ENCODE peak calls at places on chromosomes 12 and 14, in seven cellular contexts. One of them, this sample, is unnamed.

GRCh38 chr14:64112859-64113258 is 181.3 kb downstream of the ESR2 start:
- DNase-seq in CD8-positive, alpha-beta memory T cell: no peak
- DNase-seq in AG09309: no peak
- DNase-seq in OCI-LY7: no peak
- DNase-seq in tibial artery: no peak
- DNase-seq in mammary epithelial cell: no peak
- DNase-seq in MG63: no peak
- DNase-seq in this sample: no peak

GRCh38 chr12:32897688-32898573 is 1.4 kb upstream of the PKP2 start:
- DNase-seq in OCI-LY7: no peak
- DNase-seq in mammary epithelial cell: no peak
- DNase-seq in MG63: no peak
- DNase-seq in AG09309: no peak
- DNase-seq in CD8-positive, alpha-beta memory T cell: no peak
- DNase-seq in tibial artery: no peak
- DNase-seq in this sample: no peak

GRCh38 chr14:102275866-102276265 is 29.1 kb downstream of the MOK start:
- DNase-seq in tibial artery: no peak
- DNase-seq in OCI-LY7: no peak
- DNase-seq in AG09309: no peak
- DNase-seq in CD8-positive, alpha-beta memory T cell: no peak
- DNase-seq in mammary epithelial cell: no peak
- DNase-seq in MG63: no peak
- DNase-seq in this sample: no peak

GRCh38 chr12:109934026-109934425 is 34.0 kb downstream of the TCHP start:
- DNase-seq in mammary epithelial cell: no peak
- DNase-seq in tibial artery: peak; percentile 7
- DNase-seq in CD8-positive, alpha-beta memory T cell: no peak
- DNase-seq in AG09309: no peak
- DNase-seq in OCI-LY7: peak; percentile 32
- DNase-seq in MG63: no peak
- DNase-seq in this sample: no peak

GRCh38 chr14:65344011-65344410 is 68.5 kb upstream of the FUT8 start:
- DNase-seq in CD8-positive, alpha-beta memory T cell: no peak
- DNase-seq in tibial artery: no peak
- DNase-seq in OCI-LY7: no peak
- DNase-seq in AG09309: no peak
- DNase-seq in mammary epithelial cell: peak; percentile 16
- DNase-seq in MG63: no peak
- DNase-seq in this sample: no peak

GRCh38 chr12:117143008-117143532 is 43.9 kb upstream of the TESC start:
- DNase-seq in CD8-positive, alpha-beta memory T cell: no peak
- DNase-seq in AG09309: no peak
- DNase-seq in OCI-LY7: no peak
- DNase-seq in mammary epithelial cell: no peak
- DNase-seq in tibial artery: no peak
- DNase-seq in MG63: no peak
- DNase-seq in this sample: no peak

GRCh38 chr12:132338781-132339180 is 9.4 kb upstream of the GALNT9 start:
- DNase-seq in AG09309: no peak
- DNase-seq in mammary epithelial cell: no peak
- DNase-seq in CD8-positive, alpha-beta memory T cell: no peak
- DNase-seq in OCI-LY7: no peak
- DNase-seq in tibial artery: no peak
- DNase-seq in MG63: no peak
- DNase-seq in this sample: no peak

GRCh38 chr14:104303705-104304425 is 165.5 kb downstream of the KIF26A start:
- DNase-seq in mammary epithelial cell: no peak
- DNase-seq in CD8-positive, alpha-beta memory T cell: no peak
- DNase-seq in tibial artery: no peak
- DNase-seq in OCI-LY7: no peak
- DNase-seq in MG63: no peak
- DNase-seq in AG09309: no peak
- DNase-seq in this sample: no peak

GRCh38 chr12:10737249-10737648 is 14.1 kb upstream of the YBX3 start:
- DNase-seq in AG09309: no peak
- DNase-seq in tibial artery: no peak
- DNase-seq in mammary epithelial cell: no peak
- DNase-seq in MG63: no peak
- DNase-seq in OCI-LY7: no peak
- DNase-seq in CD8-positive, alpha-beta memory T cell: no peak
- DNase-seq in this sample: no peak

GRCh38 chr14:105842105-105842504 is 315.7 kb downstream of the TMEM121 start:
- DNase-seq in tibial artery: no peak
- DNase-seq in mammary epithelial cell: no peak
- DNase-seq in AG09309: no peak
- DNase-seq in CD8-positive, alpha-beta memory T cell: no peak
- DNase-seq in OCI-LY7: peak; percentile 11
- DNase-seq in MG63: no peak
- DNase-seq in this sample: no peak

GRCh38 chr12:109940339-109940923 is 40.4 kb downstream of the TCHP start:
- DNase-seq in AG09309: no peak
- DNase-seq in CD8-positive, alpha-beta memory T cell: no peak
- DNase-seq in MG63: no peak
- DNase-seq in mammary epithelial cell: no peak
- DNase-seq in OCI-LY7: no peak
- DNase-seq in tibial artery: no peak
- DNase-seq in this sample: no peak

GRCh38 chr12:113422030-113422900 is at the start of gene SDSL:
- DNase-seq in OCI-LY7: peak; percentile 83
- DNase-seq in AG09309: peak; percentile 57
- DNase-seq in CD8-positive, alpha-beta memory T cell: no peak
- DNase-seq in MG63: peak; percentile 90
- DNase-seq in mammary epithelial cell: peak; percentile 91
- DNase-seq in tibial artery: peak; percentile 77
- DNase-seq in this sample: peak; percentile 56

GRCh38 chr12:19846561-19846960 is 407.3 kb downstream of the AEBP2 start:
- DNase-seq in OCI-LY7: no peak
- DNase-seq in tibial artery: no peak
- DNase-seq in AG09309: no peak
- DNase-seq in MG63: no peak
- DNase-seq in CD8-positive, alpha-beta memory T cell: no peak
- DNase-seq in mammary epithelial cell: peak; percentile 64
- DNase-seq in this sample: no peak

GRCh38 chr12:1595026-1595561 is 713 bp upstream of the FBXL14 start:
- DNase-seq in AG09309: no peak
- DNase-seq in OCI-LY7: peak; percentile 40
- DNase-seq in MG63: no peak
- DNase-seq in mammary epithelial cell: no peak
- DNase-seq in CD8-positive, alpha-beta memory T cell: no peak
- DNase-seq in tibial artery: no peak
- DNase-seq in this sample: no peak

GRCh38 chr12:45577844-45578399 is 151.6 kb upstream of the ARID2 start:
- DNase-seq in CD8-positive, alpha-beta memory T cell: no peak
- DNase-seq in tibial artery: no peak
- DNase-seq in MG63: no peak
- DNase-seq in AG09309: no peak
- DNase-seq in mammary epithelial cell: no peak
- DNase-seq in OCI-LY7: no peak
- DNase-seq in this sample: no peak

GRCh38 chr14:105430535-105430934 is 10.9 kb downstream of the MTA1 start:
- DNase-seq in CD8-positive, alpha-beta memory T cell: no peak
- DNase-seq in MG63: peak; percentile 70
- DNase-seq in OCI-LY7: no peak
- DNase-seq in AG09309: no peak
- DNase-seq in tibial artery: no peak
- DNase-seq in mammary epithelial cell: peak; percentile 69
- DNase-seq in this sample: no peak

GRCh38 chr14:22535126-22535525 is 53.9 kb downstream of the DAD1 start:
- DNase-seq in mammary epithelial cell: no peak
- DNase-seq in MG63: no peak
- DNase-seq in AG09309: no peak
- DNase-seq in CD8-positive, alpha-beta memory T cell: no peak
- DNase-seq in OCI-LY7: no peak
- DNase-seq in tibial artery: no peak
- DNase-seq in this sample: no peak

GRCh38 chr14:59359451-59360124 is 105.6 kb downstream of the GPR135 start:
- DNase-seq in CD8-positive, alpha-beta memory T cell: no peak
- DNase-seq in OCI-LY7: peak; percentile 43
- DNase-seq in tibial artery: no peak
- DNase-seq in MG63: no peak
- DNase-seq in AG09309: no peak
- DNase-seq in mammary epithelial cell: no peak
- DNase-seq in this sample: no peak

GRCh38 chr14:59363545-59364226 is 101.5 kb downstream of the GPR135 start:
- DNase-seq in mammary epithelial cell: peak; percentile 68
- DNase-seq in CD8-positive, alpha-beta memory T cell: no peak
- DNase-seq in MG63: peak; percentile 31
- DNase-seq in AG09309: no peak
- DNase-seq in tibial artery: no peak
- DNase-seq in OCI-LY7: no peak
- DNase-seq in this sample: no peak

GRCh38 chr14:59360923-59361794 is 104.0 kb downstream of the GPR135 start:
- DNase-seq in AG09309: peak; percentile 16
- DNase-seq in mammary epithelial cell: peak; percentile 90
- DNase-seq in MG63: peak; percentile 5
- DNase-seq in CD8-positive, alpha-beta memory T cell: no peak
- DNase-seq in tibial artery: peak; percentile 70
- DNase-seq in OCI-LY7: peak; percentile 47
- DNase-seq in this sample: peak; percentile 30

GRCh38 chr14:59358774-59359173 is 106.4 kb downstream of the GPR135 start:
- DNase-seq in mammary epithelial cell: no peak
- DNase-seq in AG09309: no peak
- DNase-seq in OCI-LY7: no peak
- DNase-seq in CD8-positive, alpha-beta memory T cell: no peak
- DNase-seq in MG63: no peak
- DNase-seq in tibial artery: no peak
- DNase-seq in this sample: no peak

DNA sequence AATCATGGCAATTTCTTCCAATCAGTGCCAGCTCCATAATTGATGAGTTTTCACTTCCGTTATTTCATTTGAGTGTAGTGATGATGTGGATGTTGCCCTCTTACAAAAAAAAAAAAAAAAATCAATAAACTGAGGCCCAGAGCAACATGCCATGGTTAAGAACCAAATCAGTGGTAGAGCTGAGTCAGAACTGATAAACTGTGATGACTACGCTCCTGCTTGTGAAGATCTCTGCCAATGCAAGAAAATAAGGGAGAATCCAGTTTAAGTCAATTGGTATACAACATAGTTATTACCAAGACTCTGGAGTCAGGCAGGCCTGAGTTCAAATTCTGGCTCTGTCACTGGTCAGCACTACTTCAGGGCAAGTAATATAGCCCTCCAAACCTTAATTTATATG is 102.6 kb downstream of the GPR135 start:
- DNase-seq in CD8-positive, alpha-beta memory T cell: no peak
- DNase-seq in tibial artery: no peak
- DNase-seq in mammary epithelial cell: peak; percentile 68
- DNase-seq in AG09309: peak; percentile 34
- DNase-seq in MG63: peak; percentile 4
- DNase-seq in OCI-LY7: no peak
- DNase-seq in this sample: no peak
- H3K4me3 ChIP-seq in CD8-positive, alpha-beta memory T cell: no peak overlapping the region
- H3K4me3 ChIP-seq in tibial artery: no peak overlapping the region
- H3K4me3 ChIP-seq in mammary epithelial cell: no peak overlapping the region
- H3K4me3 ChIP-seq in AG09309: no peak overlapping the region
- H3K4me3 ChIP-seq in MG63: no peak overlapping the region
- H3K4me3 ChIP-seq in OCI-LY7: peak overlapping the region; percentile 3
- H3K4me3 ChIP-seq in this sample: no peak overlapping the region

DNA sequence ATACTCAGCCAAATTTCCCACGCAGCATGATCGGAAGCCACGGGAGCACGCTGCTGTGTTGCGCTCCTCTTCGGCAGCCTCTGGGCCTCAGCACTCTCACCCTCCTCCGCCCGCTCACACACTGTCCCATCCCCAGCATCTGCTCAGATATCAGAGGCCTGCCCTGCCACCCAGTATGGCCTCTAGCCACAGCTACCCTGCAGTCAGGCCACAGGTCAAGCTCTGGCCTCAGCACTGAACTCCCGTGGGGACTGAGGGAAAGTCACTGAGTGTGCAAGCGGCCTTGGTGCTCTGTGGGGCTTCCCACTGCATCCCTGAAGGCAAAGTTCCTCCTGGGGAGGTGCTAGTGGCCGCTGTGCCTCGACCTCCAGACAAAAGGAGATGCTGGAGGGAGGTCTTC is 2.0 kb downstream of the KRT77 start:
- DNase-seq in CD8-positive, alpha-beta memory T cell: no peak
- DNase-seq in AG09309: no peak
- DNase-seq in mammary epithelial cell: no peak
- DNase-seq in tibial artery: no peak
- DNase-seq in MG63: no peak
- DNase-seq in OCI-LY7: no peak
- DNase-seq in this sample: no peak
- H3K4me3 ChIP-seq in CD8-positive, alpha-beta memory T cell: no peak overlapping the region
- H3K4me3 ChIP-seq in AG09309: no peak overlapping the region
- H3K4me3 ChIP-seq in mammary epithelial cell: no peak overlapping the region
- H3K4me3 ChIP-seq in tibial artery: no peak overlapping the region
- H3K4me3 ChIP-seq in MG63: no peak overlapping the region
- H3K4me3 ChIP-seq in OCI-LY7: no peak overlapping the region
- H3K4me3 ChIP-seq in this sample: no peak overlapping the region

GRCh38 chr12:128459067-128459466 is 192.1 kb downstream of the TMEM132C start:
- DNase-seq in AG09309: no peak
- DNase-seq in MG63: no peak
- DNase-seq in mammary epithelial cell: no peak
- DNase-seq in OCI-LY7: no peak
- DNase-seq in CD8-positive, alpha-beta memory T cell: no peak
- DNase-seq in tibial artery: no peak
- DNase-seq in this sample: no peak
- H3K4me3 ChIP-seq in AG09309: no peak overlapping the region
- H3K4me3 ChIP-seq in MG63: no peak overlapping the region
- H3K4me3 ChIP-seq in mammary epithelial cell: no peak overlapping the region
- H3K4me3 ChIP-seq in OCI-LY7: no peak overlapping the region
- H3K4me3 ChIP-seq in CD8-positive, alpha-beta memory T cell: no peak overlapping the region
- H3K4me3 ChIP-seq in tibial artery: no peak overlapping the region
- H3K4me3 ChIP-seq in this sample: no peak overlapping the region

GRCh38 chr12:107349839-107350238 is 256.5 kb upstream of the CRY1 start:
- DNase-seq in MG63: no peak
- DNase-seq in tibial artery: no peak
- DNase-seq in mammary epithelial cell: no peak
- DNase-seq in CD8-positive, alpha-beta memory T cell: no peak
- DNase-seq in AG09309: no peak
- DNase-seq in OCI-LY7: no peak
- DNase-seq in this sample: no peak

GRCh38 chr12:107353312-107353711 is 260.0 kb upstream of the CRY1 start:
- DNase-seq in MG63: no peak
- DNase-seq in CD8-positive, alpha-beta memory T cell: no peak
- DNase-seq in tibial artery: no peak
- DNase-seq in OCI-LY7: no peak
- DNase-seq in mammary epithelial cell: no peak
- DNase-seq in AG09309: no peak
- DNase-seq in this sample: no peak

GRCh38 chr12:107351109-107351508 is 257.8 kb upstream of the CRY1 start:
- DNase-seq in MG63: no peak
- DNase-seq in mammary epithelial cell: no peak
- DNase-seq in OCI-LY7: no peak
- DNase-seq in CD8-positive, alpha-beta memory T cell: no peak
- DNase-seq in AG09309: no peak
- DNase-seq in tibial artery: no peak
- DNase-seq in this sample: no peak

GRCh38 chr12:107352347-107353081 is 259.2 kb upstream of the CRY1 start:
- DNase-seq in tibial artery: no peak
- DNase-seq in AG09309: no peak
- DNase-seq in CD8-positive, alpha-beta memory T cell: no peak
- DNase-seq in MG63: no peak
- DNase-seq in mammary epithelial cell: no peak
- DNase-seq in OCI-LY7: no peak
- DNase-seq in this sample: no peak

DNA sequence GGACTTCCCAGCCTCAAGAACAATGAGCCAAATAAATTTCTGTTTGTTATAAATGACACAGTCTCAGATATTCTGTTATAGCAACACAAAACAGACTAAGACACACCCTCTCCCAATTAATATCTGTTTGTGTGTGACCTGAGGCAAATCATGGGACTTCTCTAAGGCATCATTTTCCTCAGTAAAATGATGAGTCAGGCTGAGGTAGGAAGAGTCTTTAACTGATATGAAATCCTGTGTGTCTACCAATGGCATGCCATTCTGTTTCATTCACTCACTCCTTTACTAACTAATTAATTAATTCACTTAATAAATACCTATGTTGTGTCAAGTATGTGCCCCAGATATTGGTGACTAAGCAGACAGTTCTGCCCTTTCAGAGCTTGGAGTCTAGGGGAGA is 258.4 kb upstream of the CRY1 start:
- DNase-seq in tibial artery: no peak
- DNase-seq in CD8-positive, alpha-beta memory T cell: no peak
- DNase-seq in MG63: no peak
- DNase-seq in mammary epithelial cell: peak; percentile 72
- DNase-seq in AG09309: no peak
- DNase-seq in OCI-LY7: no peak
- DNase-seq in this sample: no peak
- H3K4me3 ChIP-seq in tibial artery: no peak overlapping the region
- H3K4me3 ChIP-seq in CD8-positive, alpha-beta memory T cell: no peak overlapping the region
- H3K4me3 ChIP-seq in MG63: no peak overlapping the region
- H3K4me3 ChIP-seq in mammary epithelial cell: no peak overlapping the region
- H3K4me3 ChIP-seq in AG09309: no peak overlapping the region
- H3K4me3 ChIP-seq in OCI-LY7: no peak overlapping the region
- H3K4me3 ChIP-seq in this sample: no peak overlapping the region